ENCODE peak calls at places on chromosomes 3 and 15, in seven cellular contexts. J is H9, M is HEK293T, E is KG1, N is cardiac muscle cell, H is SK-MEL-5, G is GM10248. P is an unnamed sample.

GRCh38 chr3:42014949-42015533 is 53.1 kb upstream of the ULK4 start:
- DNase-seq in J (no peak), N (no peak), M (no peak), E (no peak), G (no peak), H (no peak), P (peak; percentile 67)

GRCh38 chr15:65032823-65033537 is 3.5 kb upstream of the MTFMT start:
- DNase-seq in M (peak; percentile 24), J (peak; percentile 94), E (no peak), H (peak; percentile 92), G (no peak), N (peak; percentile 85), P (peak; percentile 61)

GRCh38 chr15:61659571-61660190 is 400.6 kb downstream of the VPS13C start:
- DNase-seq in E (no peak), H (no peak), G (no peak), M (no peak), N (no peak), J (no peak), P (no peak)

GRCh38 chr3:13509816-13510192 is 29.7 kb downstream of the HDAC11 start:
- DNase-seq in M (no peak), H (no peak), N (no peak), E (no peak), G (no peak), J (no peak), P (no peak)

GRCh38 chr15:57344282-57344681 is 32.0 kb upstream of the CGNL1 start:
- DNase-seq in G (no peak), E (no peak), N (no peak), H (no peak), J (no peak), M (no peak), P (no peak)

GRCh38 chr3:4983739-4984510 is 4.7 kb downstream of the BHLHE40 start:
- DNase-seq in E (peak; percentile 79), G (peak; percentile 61), M (no peak), H (peak; percentile 20), J (no peak), N (no peak), P (peak; percentile 73)

GRCh38 chr15:64828985-64829384 is 3.5 kb upstream of the PIF1 start:
- DNase-seq in J (no peak), M (no peak), E (no peak), G (no peak), H (no peak), N (no peak), P (no peak)

GRCh38 chr15:88635343-88635742 is 3.5 kb upstream of the ISG20 start:
- DNase-seq in M (no peak), H (no peak), G (no peak), J (no peak), E (no peak), N (no peak), P (no peak)

GRCh38 chr3:48318831-48319512 is 14.5 kb downstream of the SPINK8 start:
- DNase-seq in H (peak; percentile 63), M (no peak), G (no peak), N (no peak), E (no peak), J (no peak), P (no peak)

GRCh38 chr3:53850895-53851294 is 4.5 kb downstream of the IL17RB start:
- DNase-seq in N (peak; percentile 41), H (no peak), J (no peak), M (no peak), E (no peak), G (no peak), P (no peak)

GRCh38 chr3:43748179-43748578 is 57.4 kb downstream of the ABHD5 start:
- DNase-seq in H (peak; percentile 39), N (no peak), E (no peak), J (no peak), G (no peak), M (no peak), P (no peak)

GRCh38 chr3:50689558-50689957 is 14.8 kb downstream of the DOCK3 start:
- DNase-seq in J (peak; percentile 42), M (no peak), N (no peak), H (no peak), E (no peak), G (no peak), P (no peak)

GRCh38 chr3:124833710-124834332 is 53.3 kb downstream of the ITGB5 start:
- DNase-seq in M (no peak), J (no peak), N (no peak), G (no peak), H (no peak), E (no peak), P (no peak)

GRCh38 chr15:66581972-66582537 is 16.3 kb upstream of the LCTL start:
- DNase-seq in E (no peak), H (no peak), J (no peak), N (no peak), G (no peak), M (no peak), P (no peak)